ENCODE peak calls at places on chromosomes 5 and 9, in five cellular contexts. E, K, N, X and O are unnamed samples.

GRCh38 chr5:10975915-10976314 is 214.9 kb upstream of the DAP start:
- DNase-seq in E (no peak), N (no peak), K (no peak), X (no peak), O (no peak)

GRCh38 chr5:103561670-103562069 is 919 bp downstream of the NUDT12 start:
- DNase-seq in X (peak), K (no peak), E (no peak), N (no peak), O (no peak)

GRCh38 chr5:1285883-1286291 is 9.0 kb downstream of the TERT start:
- DNase-seq in X (no peak), K (no peak), N (no peak), E (no peak), O (no peak)

GRCh38 chr9:99873943-99874584 is 32.4 kb upstream of the STX17 start:
- DNase-seq in X (peak), K (no peak), E (no peak), N (no peak), O (no peak)

GRCh38 chr9:98109052-98109451 is 10.0 kb downstream of the TRIM14 start:
- DNase-seq in K (no peak), E (no peak), N (no peak), X (no peak), O (no peak)

GRCh38 chr5:136776022-136776927 is 410.9 kb upstream of the TRPC7 start:
- DNase-seq in X (peak), N (no peak), E (no peak), K (no peak), O (no peak)

GRCh38 chr5:132829742-132830435 is 558 bp downstream of the SHROOM1 start:
- DNase-seq in N (peak), K (peak), X (peak), E (peak), O (no peak)

GRCh38 chr9:6711403-6711802 is 46.4 kb upstream of the KDM4C start:
- DNase-seq in E (no peak), N (no peak), K (no peak), X (peak), O (peak)

GRCh38 chr5:80711938-80712337 is 57.2 kb upstream of the DHFR start:
- DNase-seq in E (no peak), N (no peak), K (no peak), X (no peak), O (no peak)

GRCh38 chr5:83632874-83633273 is 87.8 kb downstream of the HAPLN1 start:
- DNase-seq in X (peak), E (no peak), K (no peak), N (peak), O (no peak)

GRCh38 chr9:75788006-75788634 is 102.4 kb upstream of the PCSK5 start:
- DNase-seq in E (no peak), N (peak), X (peak), K (peak), O (no peak)

GRCh38 chr9:108704156-108704852 is 151.5 kb downstream of the ACTL7B start:
- DNase-seq in K (no peak), X (peak), E (no peak), N (no peak), O (peak)

GRCh38 chr5:77851229-77852067 is 75.3 kb upstream of the TBCA start:
- DNase-seq in N (no peak), X (peak), K (peak), E (no peak), O (no peak)

GRCh38 chr9:34331191-34331590 is 1.8 kb downstream of the NUDT2 start:
- DNase-seq in K (no peak), N (no peak), E (no peak), X (no peak), O (no peak)

GRCh38 chr9:134550584-134550983 is 91.0 kb upstream of the COL5A1 start:
- DNase-seq in K (no peak), N (no peak), X (no peak), E (no peak), O (no peak)

GRCh38 chr5:95812100-95812472 is 10.4 kb downstream of the GLRX start:
- DNase-seq in E (no peak), X (no peak), N (no peak), K (no peak), O (no peak)

GRCh38 chr9:76820431-76820830 is 56.2 kb downstream of the PCA3 start:
- DNase-seq in K (no peak), N (no peak), E (no peak), X (no peak), O (no peak)

GRCh38 chr9:134648701-134649525 is 7.3 kb downstream of the COL5A1 start:
- DNase-seq in N (no peak), E (no peak), K (no peak), X (peak), O (peak)

GRCh38 chr5:151565971-151566370 is 25.2 kb downstream of the FAT2 start:
- DNase-seq in X (no peak), K (no peak), N (no peak), E (no peak), O (no peak)

GRCh38 chr5:135457424-135458071 is 5.4 kb upstream of the TIFAB start:
- DNase-seq in E (peak), X (peak), K (no peak), N (no peak), O (no peak)

GRCh38 chr5:543755-544674 is 19.8 kb upstream of the SLC9A3 start:
- DNase-seq in X (no peak), E (peak), N (no peak), K (no peak), O (no peak)

GRCh38 chr5:176578391-176578808 is 29.3 kb downstream of the CDHR2 start:
- DNase-seq in K (peak), E (no peak), X (peak), N (no peak), O (no peak)

GRCh38 chr9:133355881-133356357 is 368 bp downstream of the SURF1 start:
- DNase-seq in X (peak), N (no peak), E (no peak), K (no peak), O (no peak)

GRCh38 chr5:55172051-55172899 is 702 bp downstream of the CDC20B start:
- DNase-seq in N (peak), E (peak), X (peak), K (peak), O (peak)

GRCh38 chr9:127853312-127854168 is 918 bp downstream of the ENG start:
- DNase-seq in N (no peak), E (no peak), X (peak), K (no peak), O (no peak)

GRCh38 chr9:115254217-115254616 is 136.3 kb upstream of the TNC start:
- DNase-seq in E (no peak), X (no peak), K (no peak), N (no peak), O (no peak)

GRCh38 chr9:19156805-19157204 is 29.5 kb upstream of the PLIN2 start:
- DNase-seq in E (no peak), K (no peak), N (no peak), X (no peak), O (no peak)

GRCh38 chr9:83238871-83239624 is 176.1 kb upstream of the RASEF start:
- DNase-seq in E (no peak), N (no peak), K (no peak), X (peak), O (no peak)

GRCh38 chr9:32992596-32993238 is 8.7 kb downstream of the APTX start:
- DNase-seq in E (no peak), N (no peak), X (no peak), K (no peak), O (no peak)

GRCh38 chr9:110575952-110576351 is 3.6 kb downstream of the SVEP1 start:
- DNase-seq in K (no peak), N (no peak), E (no peak), X (peak), O (no peak)

GRCh38 chr5:530001-530400 is 5.8 kb upstream of the SLC9A3 start:
- DNase-seq in N (no peak), E (no peak), X (no peak), K (no peak), O (no peak)

GRCh38 chr5:107671742-107672211 is 1.0 kb upstream of the EFNA5 start:
- DNase-seq in E (no peak), N (peak), K (no peak), X (peak), O (no peak)